ENCODE peak calls at places on chromosome 17, in nine cellular contexts. L is breast epithelium, D is GM12891, A is stomach, C is HCT116, Y is GM12892, H is Panc1, X is esophagus muscularis mucosa, G is sigmoid colon. K is an unnamed sample.

GRCh38 chr17:57553991-57554825 is 190.9 kb downstream of the CCDC182 start:
- DNase-seq in G (no peak), H (no peak), L (no peak), D (no peak), X (no peak), Y (no peak), A (no peak), C (no peak), K (no peak)

GRCh38 chr17:32341857-32342602 is at the start of gene C17orf75:
- DNase-seq in Y (peak), X (peak), A (peak), D (peak), H (peak), C (peak), G (peak), L (peak), K (peak)

GRCh38 chr17:19686400-19687090 is 29.8 kb downstream of the SLC47A2 start:
- DNase-seq in D (no peak), H (no peak), G (no peak), C (no peak), Y (no peak), A (no peak), L (no peak), X (no peak), K (no peak)

GRCh38 chr17:31095239-31096105 is 695 bp downstream of the NF1 start:
- DNase-seq in L (peak), Y (no peak), A (peak), X (no peak), D (peak), G (peak), H (no peak), C (no peak), K (peak)

GRCh38 chr17:74332763-74333220 is 6.8 kb downstream of the KIF19 start:
- DNase-seq in H (no peak), L (no peak), A (no peak), X (no peak), G (no peak), Y (no peak), D (no peak), C (no peak), K (no peak)

GRCh38 chr17:29179232-29180036 is 764 bp downstream of the MYO18A start:
- DNase-seq in G (no peak), Y (no peak), C (no peak), H (no peak), L (peak), A (peak), X (no peak), D (no peak), K (no peak)

GRCh38 chr17:18191967-18192366 is 8.3 kb downstream of the ALKBH5 start:
- DNase-seq in Y (no peak), A (no peak), H (no peak), C (no peak), G (no peak), X (no peak), D (no peak), L (no peak), K (no peak)

GRCh38 chr17:1201132-1201702 is 21.4 kb upstream of the ABR start:
- DNase-seq in A (no peak), D (no peak), G (no peak), H (no peak), L (no peak), X (peak), Y (no peak), C (no peak), K (no peak)

GRCh38 chr17:8735336-8735939 is 9.2 kb downstream of the CCDC42 start:
- DNase-seq in D (no peak), X (no peak), C (no peak), Y (no peak), H (no peak), L (no peak), A (no peak), G (no peak), K (no peak)

GRCh38 chr17:80474933-80475915 is 1.2 kb downstream of the NPTX1 start:
- DNase-seq in A (no peak), L (no peak), G (no peak), H (no peak), C (no peak), X (no peak), Y (no peak), D (no peak), K (no peak)

GRCh38 chr17:27578718-27579085 is 52.3 kb upstream of the LGALS9 start:
- DNase-seq in Y (peak), A (no peak), L (no peak), H (no peak), C (no peak), X (no peak), G (no peak), D (peak), K (no peak)

GRCh38 chr17:69141802-69142472 is at the start of gene ABCA6:
- DNase-seq in D (no peak), A (no peak), L (no peak), X (no peak), Y (no peak), G (no peak), H (no peak), C (no peak), K (no peak)
- TF ChIP-seq POLR2AphosphoS5 in D (no peak), A (peak), L (peak), X (no peak), Y (no peak), G (no peak), H (no peak), C (no peak), K (no peak)

GRCh38 chr17:71080937-71081336 is 911.6 kb downstream of the KCNJ2 start:
- DNase-seq in C (no peak), G (no peak), A (no peak), H (no peak), D (no peak), L (no peak), Y (no peak), X (no peak), K (no peak)
- TF ChIP-seq POLR2AphosphoS5 in C (no peak), G (no peak), A (no peak), H (no peak), D (no peak), L (no peak), Y (no peak), X (no peak), K (no peak)

GRCh38 chr17:12415031-12415430 is 250.7 kb upstream of the MYOCD start:
- DNase-seq in D (no peak), G (no peak), A (no peak), H (no peak), L (no peak), C (no peak), Y (no peak), X (no peak), K (no peak)
- TF ChIP-seq POLR2AphosphoS5 in D (no peak), G (peak), A (peak), H (no peak), L (no peak), C (no peak), Y (no peak), X (peak), K (no peak)

GRCh38 chr17:46190763-46191162 is 2.5 kb downstream of the KANSL1 start:
- DNase-seq in Y (no peak), C (no peak), X (no peak), D (no peak), H (no peak), L (no peak), A (no peak), G (no peak), K (no peak)

GRCh38 chr17:46192211-46192483 is 1.1 kb downstream of the KANSL1 start:
- DNase-seq in H (no peak), A (no peak), X (no peak), G (no peak), Y (no peak), C (no peak), L (no peak), D (no peak), K (no peak)

GRCh38 chr17:46192484-46193245 is 564 bp downstream of the KANSL1 start:
- DNase-seq in A (peak), D (peak), H (no peak), G (peak), Y (peak), C (no peak), X (no peak), L (peak), K (peak)

GRCh38 chr17:46193246-46193625 is at the start of gene KANSL1:
- DNase-seq in X (peak), A (peak), H (no peak), G (peak), Y (peak), L (peak), D (peak), C (peak), K (peak)

GRCh38 chr17:46191332-46192210 is 1.7 kb downstream of the KANSL1 start:
- DNase-seq in C (no peak), L (no peak), H (no peak), X (no peak), G (no peak), D (no peak), Y (peak), A (no peak), K (peak)
- TF ChIP-seq POLR2AphosphoS5 in C (no peak), L (peak), H (peak), X (peak), G (peak), D (peak), Y (peak), A (no peak), K (peak)

DNA sequence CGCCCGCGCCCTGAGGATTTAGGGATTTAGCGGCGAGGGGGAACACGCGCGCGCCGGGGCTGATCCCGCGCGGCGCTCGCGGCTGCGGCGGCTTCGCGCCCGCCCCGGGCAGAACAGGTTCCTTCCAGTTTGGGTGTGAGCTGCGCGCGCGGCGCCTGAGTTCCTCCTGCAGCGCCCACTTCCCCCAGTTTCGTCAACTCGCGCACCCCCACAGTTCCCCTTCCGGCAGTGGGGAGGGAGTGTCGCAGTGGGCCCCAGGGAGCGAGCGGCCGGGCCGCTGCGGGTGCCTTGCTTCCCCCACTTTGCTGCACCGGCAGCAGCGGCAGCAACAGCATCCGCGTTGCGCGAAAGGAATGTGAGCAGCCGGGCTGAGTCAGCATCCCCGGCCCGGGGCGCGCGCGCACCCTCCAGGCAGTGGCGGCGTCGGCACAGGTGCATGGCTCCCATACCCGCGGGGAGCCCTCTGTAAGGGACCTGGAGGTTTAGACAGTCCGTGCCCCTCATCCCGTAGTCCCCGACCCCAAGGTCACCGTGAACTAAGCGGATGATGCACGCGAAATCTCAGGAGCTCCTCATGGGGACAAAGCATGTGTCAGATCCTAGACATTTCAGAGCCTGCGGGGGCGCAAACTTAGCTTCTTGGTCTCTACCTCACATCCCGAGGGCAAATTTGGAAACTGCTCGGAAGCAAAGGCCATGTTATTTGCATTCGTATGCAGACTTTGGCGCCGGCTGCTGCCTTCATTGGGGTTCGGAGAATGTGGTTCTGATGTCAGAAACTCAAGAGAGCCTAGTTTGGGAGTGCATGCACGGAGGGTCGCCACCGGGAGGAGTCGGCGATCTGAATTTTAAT is 767 bp downstream of the ARSG start:
- DNase-seq in G (peak), C (peak), D (peak), L (peak), H (no peak), A (peak), X (peak), Y (peak), K (peak)
- TF ChIP-seq POLR2AphosphoS5 in G (peak), C (peak), D (peak), L (peak), H (no peak), A (peak), X (no peak), Y (peak), K (peak)

GRCh38 chr17:47896672-47897490 is 845 bp downstream of the SP2 start:
- DNase-seq in D (no peak), L (no peak), X (no peak), H (no peak), C (no peak), A (no peak), Y (no peak), G (no peak), K (no peak)
- TF ChIP-seq POLR2AphosphoS5 in D (no peak), L (no peak), X (no peak), H (no peak), C (no peak), A (no peak), Y (no peak), G (no peak), K (no peak)

K was measured in HL-60.